ENCODE peak calls at places on chromosomes 3 and 15, in eight cellular contexts. N is fibroblast of villous mesenchyme, S is nephron progenitor cell, K is tibial artery, E is progenitor cell of endocrine pancreas, J is epithelial cell of esophagus, D is ascending aorta, Y is A549. G is an unnamed sample.

GRCh38 chr3:190486201-190486865 is 27.6 kb upstream of the IL1RAP start:
- DNase-seq in E (no peak), D (no peak), S (no peak), J (peak), Y (no peak), N (peak), K (no peak), G (no peak)

GRCh38 chr3:127406309-127407025 is 118.6 kb upstream of the PRR20G start:
- DNase-seq in S (no peak), E (no peak), K (peak), N (peak), Y (peak), J (peak), D (peak), G (no peak)

GRCh38 chr3:62607287-62608029 is 234.1 kb upstream of the FEZF2 start:
- DNase-seq in J (peak), S (no peak), D (peak), E (no peak), K (no peak), Y (no peak), N (peak), G (no peak)

GRCh38 chr3:190619353-190619752 is 105.5 kb downstream of the IL1RAP start:
- DNase-seq in S (no peak), N (no peak), K (no peak), J (no peak), D (no peak), E (no peak), Y (no peak), G (no peak)

GRCh38 chr3:105676621-105677300 is 192.1 kb downstream of the CBLB start:
- DNase-seq in D (no peak), J (no peak), N (no peak), Y (no peak), K (no peak), E (no peak), S (no peak), G (no peak)

GRCh38 chr3:105938101-105938500 is 69.3 kb upstream of the CBLB start:
- DNase-seq in Y (no peak), J (no peak), E (no peak), N (peak), K (no peak), S (no peak), D (no peak), G (no peak)

GRCh38 chr3:186782542-186783069 is 771 bp upstream of the EIF4A2 start:
- DNase-seq in J (no peak), S (no peak), Y (no peak), K (no peak), E (no peak), N (no peak), D (no peak), G (no peak)

GRCh38 chr15:69297642-69298353 is 914 bp upstream of the PAQR5 start:
- DNase-seq in J (no peak), S (no peak), K (peak), E (no peak), D (no peak), Y (peak), N (no peak), G (no peak)

GRCh38 chr15:83112959-83113299 is 5.5 kb downstream of the TM6SF1 start:
- DNase-seq in E (no peak), N (no peak), J (no peak), D (no peak), K (no peak), S (no peak), Y (no peak), G (no peak)

GRCh38 chr3:101950985-101951733 is 101.8 kb downstream of the NFKBIZ start:
- DNase-seq in Y (no peak), D (no peak), S (no peak), K (no peak), N (no peak), J (peak), E (no peak), G (no peak)

GRCh38 chr3:13179181-13179580 is 106.0 kb upstream of the IQSEC1 start:
- DNase-seq in J (no peak), Y (no peak), K (no peak), S (no peak), D (no peak), N (no peak), E (no peak), G (no peak)

GRCh38 chr3:11007534-11007933 is 15.0 kb downstream of the SLC6A1 start:
- DNase-seq in J (no peak), Y (no peak), K (no peak), N (no peak), S (peak), E (no peak), D (no peak), G (no peak)

GRCh38 chr3:197303452-197303851 is 5.0 kb upstream of the DLG1 start:
- DNase-seq in D (no peak), S (no peak), K (no peak), E (no peak), J (no peak), N (no peak), Y (no peak), G (no peak)

GRCh38 chr3:190053919-190054672 is 66.6 kb downstream of the P3H2 start:
- DNase-seq in E (no peak), J (peak), S (no peak), N (peak), D (no peak), K (no peak), Y (peak), G (no peak)

GRCh38 chr3:193701896-193702644 is 109.1 kb downstream of the OPA1 start:
- DNase-seq in E (no peak), N (no peak), D (no peak), K (no peak), Y (no peak), J (no peak), S (no peak), G (no peak)

GRCh38 chr15:73488698-73489097 is 45.7 kb downstream of the REC114 start:
- DNase-seq in E (no peak), S (no peak), Y (no peak), J (no peak), N (no peak), D (no peak), K (no peak), G (no peak)

GRCh38 chr15:40354408-40355171 is 3.4 kb upstream of the DISP2 start:
- DNase-seq in J (no peak), K (no peak), S (peak), N (peak), Y (no peak), E (no peak), D (no peak), G (peak)

GRCh38 chr3:172511783-172512357 is 11.4 kb downstream of the TNFSF10 start:
- DNase-seq in D (no peak), N (no peak), K (no peak), Y (no peak), E (no peak), S (no peak), J (no peak), G (no peak)

GRCh38 chr15:69126054-69126469 is 34.4 kb upstream of the GLCE start:
- DNase-seq in J (peak), D (no peak), S (no peak), Y (peak), N (peak), E (no peak), K (no peak), G (no peak)

GRCh38 chr3:138846350-138846756 is 11.6 kb upstream of the PIK3CB start:
- DNase-seq in E (no peak), D (no peak), S (no peak), J (no peak), N (no peak), Y (no peak), K (no peak), G (no peak)

GRCh38 chr3:16908878-16909277 is 24.1 kb downstream of the PLCL2 start:
- DNase-seq in K (no peak), D (no peak), J (no peak), N (no peak), Y (no peak), S (no peak), E (no peak), G (no peak)

GRCh38 chr3:12294885-12295580 is 6.2 kb downstream of the PPARG start:
- DNase-seq in D (no peak), K (no peak), J (peak), N (peak), Y (peak), S (no peak), E (no peak), G (no peak)

GRCh38 chr3:69499899-69500316 is 114.0 kb upstream of the FRMD4B start:
- DNase-seq in N (no peak), E (no peak), J (no peak), S (no peak), K (peak), D (peak), Y (no peak), G (no peak)

GRCh38 chr3:187318819-187319616 is 27.5 kb upstream of the MASP1 start:
- DNase-seq in J (peak), Y (peak), K (no peak), D (peak), S (peak), N (peak), E (peak), G (no peak)

GRCh38 chr3:169923189-169923588 is 11.8 kb downstream of the SAMD7 start:
- DNase-seq in S (no peak), E (no peak), Y (no peak), J (no peak), D (no peak), N (no peak), K (no peak), G (no peak)

GRCh38 chr15:56716334-56716733 is 17.0 kb downstream of the ZNF280D start:
- DNase-seq in N (no peak), J (no peak), E (no peak), K (no peak), Y (no peak), S (no peak), D (no peak), G (no peak)

GRCh38 chr15:60328852-60329443 is 68.8 kb downstream of the ANXA2 start:
- DNase-seq in E (no peak), J (peak), K (no peak), N (peak), S (peak), D (no peak), Y (peak), G (no peak)

GRCh38 chr3:123534264-123534663 is 50.6 kb downstream of the HACD2 start:
- DNase-seq in S (no peak), E (no peak), D (no peak), Y (no peak), J (no peak), K (no peak), N (no peak), G (no peak)

GRCh38 chr3:134992586-134992985 is 197.5 kb downstream of the EPHB1 start:
- DNase-seq in E (no peak), D (no peak), K (no peak), S (no peak), Y (no peak), J (no peak), N (no peak), G (no peak)

GRCh38 chr3:12178091-12178820 is 19.5 kb upstream of the TIMP4 start:
- DNase-seq in E (no peak), K (peak), Y (no peak), S (no peak), J (peak), D (peak), N (peak), G (no peak)

GRCh38 chr3:112038863-112039262 is 4.3 kb downstream of the TMPRSS7 start:
- DNase-seq in D (no peak), S (no peak), Y (peak), N (no peak), K (no peak), E (no peak), J (peak), G (no peak)

GRCh38 chr3:37308247-37308646 is 133.9 kb upstream of the LRRFIP2 start:
- DNase-seq in N (peak), D (no peak), J (peak), Y (peak), E (no peak), S (no peak), K (no peak), G (no peak)
- TF ChIP-seq CTCF in N (peak), D (peak), J (peak), Y (peak), E (peak), S (peak), K (peak), G (peak)

GRCh38 chr3:44499149-44499898 is 21.9 kb upstream of the ZNF445 start:
- DNase-seq in E (no peak), K (no peak), N (no peak), J (no peak), D (no peak), S (no peak), Y (no peak), G (no peak)
- TF ChIP-seq CTCF in E (no peak), K (no peak), N (no peak), J (no peak), D (no peak), S (no peak), Y (no peak), G (no peak)

GRCh38 chr15:38650936-38651327 is 86.3 kb upstream of the RASGRP1 start:
- DNase-seq in K (no peak), E (no peak), J (no peak), S (no peak), Y (no peak), N (no peak), D (no peak), G (no peak)

GRCh38 chr15:38648116-38648843 is 83.7 kb upstream of the RASGRP1 start:
- DNase-seq in D (no peak), Y (no peak), S (no peak), E (no peak), N (no peak), J (peak), K (no peak), G (no peak)

GRCh38 chr15:38650384-38650783 is 85.8 kb upstream of the RASGRP1 start:
- DNase-seq in S (no peak), Y (no peak), E (no peak), K (no peak), N (no peak), D (no peak), J (no peak), G (no peak)

GRCh38 chr15:38646716-38647115 is 82.1 kb upstream of the RASGRP1 start:
- DNase-seq in J (no peak), E (no peak), Y (no peak), D (no peak), K (no peak), N (no peak), S (no peak), G (no peak)

GRCh38 chr15:38647683-38648082 is 83.1 kb upstream of the RASGRP1 start:
- DNase-seq in N (peak), E (no peak), K (no peak), S (no peak), Y (peak), J (peak), D (no peak), G (no peak)
- TF ChIP-seq CTCF in N (peak), E (peak), K (no peak), S (peak), Y (peak), J (peak), D (no peak), G (no peak)

GRCh38 chr15:24678485-24678884 is 2.9 kb downstream of the NPAP1 start:
- DNase-seq in Y (peak), D (no peak), K (no peak), J (peak), S (no peak), N (no peak), E (no peak), G (no peak)

GRCh38 chr15:24675332-24676144 is at the start of gene NPAP1:
- DNase-seq in D (no peak), J (no peak), K (no peak), E (no peak), N (no peak), S (no peak), Y (no peak), G (no peak)

GRCh38 chr15:24676431-24676830 is 856 bp downstream of the NPAP1 start:
- DNase-seq in N (no peak), Y (no peak), K (no peak), E (no peak), S (no peak), D (no peak), J (no peak), G (no peak)
- TF ChIP-seq CTCF in N (no peak), Y (no peak), K (no peak), E (no peak), S (no peak), D (no peak), J (no peak), G (no peak)

DNA sequence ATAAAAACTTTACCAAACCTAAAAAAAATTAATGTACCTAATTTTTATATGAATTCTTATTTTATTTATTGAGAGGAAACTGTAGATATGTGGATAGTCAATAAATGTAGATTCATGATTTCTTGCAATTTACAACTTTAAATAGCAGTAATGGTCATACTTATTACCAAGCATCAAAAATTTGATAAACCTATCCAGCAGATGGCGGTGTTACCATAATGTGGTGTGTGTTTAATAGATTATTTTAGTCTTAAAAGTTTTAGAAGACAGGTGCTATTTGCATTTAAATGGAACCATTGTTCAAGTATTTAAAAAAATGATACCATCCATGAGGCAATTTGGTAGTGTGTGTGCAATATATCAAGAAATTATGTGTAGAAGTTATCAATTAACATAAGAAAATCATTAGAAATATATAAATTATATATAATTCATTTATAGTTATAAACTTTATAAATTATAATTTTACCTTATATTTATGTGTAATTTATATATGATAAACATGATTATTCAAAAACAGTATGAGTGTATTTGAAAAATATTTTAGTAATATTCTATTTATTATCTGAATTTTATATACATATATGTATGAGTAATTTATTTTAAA is 176.0 kb upstream of the BCHE start:
- DNase-seq in K (no peak), Y (peak), E (no peak), D (no peak), S (peak), N (peak), J (peak), G (no peak)
- TF ChIP-seq CTCF in K (no peak), Y (peak), E (peak), D (no peak), S (peak), N (peak), J (peak), G (peak)